ENCODE peak calls at places on chromosomes 7 and 10, in nine cellular contexts. O, A, V, W, R, Y, E, N and C are unnamed samples.

GRCh38 chr10:4024846-4025245 is 239.8 kb upstream of the KLF6 start:
- DNase-seq in E (no peak), W (no peak), N (peak), R (no peak), V (no peak), Y (no peak), A (no peak), O (peak), C (no peak)

GRCh38 chr7:76428149-76428823 is 3.5 kb downstream of the ZP3 start:
- DNase-seq in O (no peak), W (peak), V (peak), N (no peak), Y (no peak), E (no peak), R (no peak), A (peak), C (peak)

GRCh38 chr10:35384265-35384868 is 48.1 kb downstream of the CCNY start:
- DNase-seq in O (no peak), N (no peak), E (no peak), W (no peak), R (peak), Y (no peak), A (no peak), V (peak), C (peak)

GRCh38 chr10:124697837-124698559 is 46.2 kb downstream of the FAM53B start:
- DNase-seq in A (no peak), N (no peak), V (peak), R (no peak), E (no peak), W (no peak), O (no peak), Y (no peak), C (no peak)

GRCh38 chr10:84540617-84541288 is 212.4 kb downstream of the CCSER2 start:
- DNase-seq in N (peak), O (peak), W (peak), A (peak), V (peak), Y (peak), R (peak), E (peak), C (peak)

GRCh38 chr10:31136951-31137885 is 105.6 kb upstream of the ZNF438 start:
- DNase-seq in V (no peak), Y (peak), N (peak), W (no peak), O (peak), R (no peak), A (no peak), E (no peak), C (no peak)

GRCh38 chr7:539731-540411 is 20.2 kb upstream of the PDGFA start:
- DNase-seq in N (no peak), R (peak), Y (peak), E (peak), A (no peak), W (no peak), O (peak), V (peak), C (peak)

GRCh38 chr7:1196950-1197349 is 35.7 kb upstream of the UNCX start:
- DNase-seq in N (no peak), E (no peak), A (no peak), O (no peak), R (no peak), W (no peak), Y (no peak), V (no peak), C (no peak)

GRCh38 chr10:13969118-13969791 is 361.5 kb downstream of the FRMD4A start:
- DNase-seq in A (no peak), N (no peak), V (peak), W (no peak), E (no peak), R (peak), Y (no peak), O (no peak), C (peak)

GRCh38 chr7:391411-391951 is 101.5 kb downstream of the FOXL3 start:
- DNase-seq in R (no peak), Y (no peak), E (no peak), A (no peak), O (no peak), N (no peak), W (peak), V (peak), C (peak)

GRCh38 chr10:88932539-88933256 is 19.9 kb downstream of the ACTA2 start:
- DNase-seq in Y (peak), W (peak), N (peak), O (peak), E (peak), V (peak), A (peak), R (peak), C (peak)

GRCh38 chr10:44863344-44864041 is 47.6 kb upstream of the TMEM72 start:
- DNase-seq in E (no peak), V (no peak), O (peak), N (no peak), R (peak), Y (no peak), A (no peak), W (no peak), C (no peak)

GRCh38 chr7:155297517-155298287 is at the start of gene INSIG1:
- DNase-seq in N (peak), A (peak), O (peak), W (peak), Y (peak), V (peak), R (peak), E (peak), C (peak)

GRCh38 chr10:69873141-69873540 is 71.4 kb downstream of the COL13A1 start:
- DNase-seq in R (no peak), O (no peak), N (no peak), Y (no peak), W (no peak), V (peak), E (no peak), A (no peak), C (peak)

DNA sequence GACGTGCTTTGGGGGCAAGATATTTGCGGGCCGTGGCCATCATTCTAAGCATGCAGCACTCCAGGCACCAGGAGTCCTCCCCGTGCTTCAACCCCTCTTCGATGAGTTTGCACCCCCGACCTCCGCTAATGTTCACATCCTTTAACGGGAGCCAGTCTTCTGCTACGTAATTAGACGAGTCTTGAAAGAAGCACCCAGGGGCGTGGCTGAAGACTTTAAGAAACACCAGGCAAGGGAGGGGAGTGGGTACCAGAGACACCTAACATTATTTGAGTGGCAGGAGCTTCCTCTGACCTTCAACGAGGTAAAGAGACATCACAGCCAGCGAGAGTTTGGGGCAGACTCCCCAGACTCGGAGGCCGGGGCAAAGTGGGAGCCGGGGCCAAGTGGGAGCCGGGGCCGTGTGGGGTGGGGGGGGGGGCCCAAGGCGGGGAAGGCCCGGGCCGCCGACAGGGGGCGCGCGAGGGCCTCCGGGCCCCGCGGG is 31.1 kb upstream of the TOMM7 start:
- DNase-seq in A (no peak), W (no peak), N (peak), O (no peak), Y (no peak), E (peak), V (no peak), R (peak), C (peak)
- TF ChIP-seq CTCF in A (peak), W (no peak), N (no peak), O (no peak), Y (peak), E (no peak), V (peak), R (peak), C (no peak)

GRCh38 chr10:119653209-119653608 is 2.0 kb downstream of the BAG3 start:
- DNase-seq in R (no peak), V (no peak), W (no peak), O (no peak), Y (no peak), E (no peak), A (no peak), N (peak), C (no peak)

GRCh38 chr10:119652361-119652760 is 1.2 kb downstream of the BAG3 start:
- DNase-seq in W (no peak), R (peak), A (no peak), N (peak), O (peak), Y (peak), E (no peak), V (peak), C (peak)

GRCh38 chr10:119651514-119652327 is 541 bp downstream of the BAG3 start:
- DNase-seq in E (peak), O (no peak), R (no peak), A (peak), N (no peak), Y (no peak), W (no peak), V (no peak), C (no peak)

GRCh38 chr10:119650692-119651513 is at the start of gene BAG3:
- DNase-seq in W (peak), N (peak), R (peak), Y (peak), V (peak), O (peak), E (peak), A (peak), C (peak)

DNA sequence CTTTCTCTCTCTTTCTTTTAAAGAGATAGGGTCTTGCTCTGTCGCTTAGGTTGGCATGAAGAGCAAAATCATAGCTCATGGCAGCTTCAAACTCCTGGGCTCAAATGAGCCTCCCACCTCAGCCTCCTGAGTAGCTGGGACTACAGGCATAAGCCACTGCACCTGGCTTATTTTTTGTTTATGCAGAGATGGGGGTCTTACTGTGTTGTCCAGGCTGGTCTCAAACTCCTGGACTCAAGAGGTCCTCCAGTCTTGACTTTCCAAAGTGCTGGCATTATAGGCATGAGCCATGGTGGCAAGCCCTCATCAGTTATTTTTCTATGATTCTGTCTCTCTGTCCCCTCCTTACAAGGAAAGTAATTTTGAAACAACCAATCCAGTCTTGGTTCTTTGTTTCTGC is 1.1 kb upstream of the BAG3 start:
- DNase-seq in R (no peak), V (no peak), E (no peak), N (no peak), A (no peak), O (no peak), Y (no peak), W (no peak), C (no peak)
- H3K4me3 ChIP-seq in R (no peak), V (no peak), E (no peak), N (no peak), A (no peak), O (no peak), Y (no peak), W (no peak), C (no peak)

GRCh38 chr10:86362129-86362527 is 4.5 kb downstream of the GRID1 start:
- DNase-seq in R (no peak), Y (no peak), N (no peak), A (peak), W (no peak), V (no peak), O (no peak), E (no peak), C (no peak)

GRCh38 chr10:86363833-86364511 is 2.6 kb downstream of the GRID1 start:
- DNase-seq in R (no peak), Y (no peak), V (no peak), O (no peak), E (no peak), W (peak), N (no peak), A (peak), C (no peak)

GRCh38 chr10:86362566-86363183 is 3.9 kb downstream of the GRID1 start:
- DNase-seq in A (peak), V (no peak), W (no peak), E (peak), N (no peak), Y (no peak), R (no peak), O (no peak), C (no peak)

GRCh38 chr10:86364551-86365345 is 1.8 kb downstream of the GRID1 start:
- DNase-seq in A (peak), V (no peak), Y (no peak), N (no peak), O (no peak), W (peak), R (no peak), E (no peak), C (no peak)

DNA sequence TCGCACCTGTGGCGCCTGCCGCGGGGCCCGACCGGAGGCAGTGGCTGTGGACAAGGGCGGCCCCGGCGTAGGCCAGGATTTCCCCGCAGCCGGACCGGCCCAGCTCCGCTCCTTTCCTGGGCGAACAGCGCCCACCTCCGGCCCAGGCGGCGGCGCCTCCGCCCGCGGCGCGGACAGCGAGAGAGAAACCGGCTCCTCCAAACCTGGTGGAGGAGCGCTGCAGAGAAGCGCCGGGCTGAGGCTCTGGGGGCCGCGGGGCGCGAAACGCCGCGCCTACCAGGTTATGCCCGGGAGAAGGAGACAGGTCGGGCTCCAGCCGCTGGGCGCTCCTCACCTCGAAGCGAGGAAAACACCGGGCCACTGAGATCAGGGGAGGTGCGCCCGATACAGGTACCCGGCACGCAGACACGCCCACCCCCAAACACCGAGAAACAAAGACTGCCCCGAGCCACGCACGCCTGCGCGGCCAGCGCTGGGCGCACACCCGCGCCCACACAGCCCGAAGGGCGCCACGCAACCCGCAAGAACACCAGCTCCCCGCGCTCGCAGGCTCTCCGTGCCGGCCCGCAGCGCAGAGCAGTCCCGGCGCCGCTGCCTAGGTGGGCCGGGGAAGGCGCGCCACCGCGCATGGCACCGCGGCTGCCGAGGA is 3.3 kb downstream of the GRID1 start:
- DNase-seq in N (no peak), O (no peak), A (peak), V (peak), W (peak), Y (no peak), E (no peak), R (no peak), C (peak)
- TF ChIP-seq CTCF in N (peak), O (no peak), A (peak), V (peak), W (peak), Y (peak), E (no peak), R (no peak), C (peak)

GRCh38 chr7:88090671-88091070 is 129.2 kb downstream of the SRI start:
- DNase-seq in R (no peak), W (no peak), Y (peak), V (no peak), O (peak), A (no peak), E (no peak), N (no peak), C (no peak)
- H3K4me3 ChIP-seq in R (no peak), W (no peak), Y (no peak), V (no peak), O (no peak), A (no peak), E (no peak), N (no peak), C (no peak)

DNA sequence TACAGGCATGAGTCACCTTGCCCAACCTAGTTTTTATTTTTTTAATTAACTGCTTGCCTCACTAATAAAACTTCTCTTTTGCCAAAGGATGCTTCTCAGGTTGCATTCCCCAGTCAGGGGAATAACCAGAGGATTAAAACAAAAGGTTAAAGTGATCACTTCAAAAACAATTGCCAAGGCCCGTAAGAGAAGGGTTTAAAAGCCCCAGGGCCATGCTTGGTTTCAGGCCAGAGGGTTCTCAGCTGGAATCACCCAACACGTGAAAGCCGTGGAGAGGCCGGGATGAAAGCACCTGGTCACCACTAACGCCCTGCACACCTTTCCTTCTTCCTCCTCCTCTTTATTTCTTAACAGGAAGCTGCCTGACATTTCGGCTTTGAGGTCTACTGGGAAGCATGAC is 587.5 kb downstream of the PTPRN2 start:
- DNase-seq in N (no peak), V (no peak), E (no peak), O (no peak), W (no peak), A (no peak), R (peak), Y (no peak), C (no peak)
- TF ChIP-seq CTCF in N (no peak), V (no peak), E (no peak), O (no peak), W (no peak), A (no peak), R (no peak), Y (no peak), C (no peak)

DNA sequence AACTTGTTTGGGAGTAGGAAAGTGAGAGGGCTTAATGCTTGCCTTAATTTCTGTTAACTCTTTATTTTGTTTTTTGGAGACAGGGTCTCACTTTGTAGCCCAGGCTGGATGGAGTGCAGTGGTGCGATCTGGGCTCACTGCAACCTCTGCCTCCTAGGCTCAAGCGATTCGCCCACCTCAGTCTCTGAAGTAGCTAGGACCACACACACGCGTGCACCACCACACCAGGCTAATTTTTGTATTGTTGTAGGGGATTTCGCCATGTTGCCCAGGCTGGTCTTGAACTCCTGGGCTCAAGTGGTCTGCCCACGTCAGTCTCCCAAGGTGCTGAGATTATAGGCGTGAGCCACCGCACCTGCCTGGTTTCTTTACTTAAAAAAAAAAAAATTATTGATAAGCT is 1.9 kb downstream of the PPP2R2D start:
- DNase-seq in R (no peak), N (no peak), V (no peak), W (no peak), O (no peak), Y (no peak), A (peak), E (no peak), C (no peak)
- H3K4me3 ChIP-seq in R (peak), N (no peak), V (no peak), W (no peak), O (no peak), Y (no peak), A (no peak), E (no peak), C (peak)

GRCh38 chr7:37918526-37918925 is 1.9 kb upstream of the SFRP4 start:
- DNase-seq in W (no peak), V (no peak), N (no peak), E (no peak), A (no peak), O (no peak), R (no peak), Y (no peak), C (no peak)
- TF ChIP-seq CTCF in W (no peak), V (no peak), N (no peak), E (no peak), A (no peak), O (no peak), R (peak), Y (peak), C (no peak)

DNA sequence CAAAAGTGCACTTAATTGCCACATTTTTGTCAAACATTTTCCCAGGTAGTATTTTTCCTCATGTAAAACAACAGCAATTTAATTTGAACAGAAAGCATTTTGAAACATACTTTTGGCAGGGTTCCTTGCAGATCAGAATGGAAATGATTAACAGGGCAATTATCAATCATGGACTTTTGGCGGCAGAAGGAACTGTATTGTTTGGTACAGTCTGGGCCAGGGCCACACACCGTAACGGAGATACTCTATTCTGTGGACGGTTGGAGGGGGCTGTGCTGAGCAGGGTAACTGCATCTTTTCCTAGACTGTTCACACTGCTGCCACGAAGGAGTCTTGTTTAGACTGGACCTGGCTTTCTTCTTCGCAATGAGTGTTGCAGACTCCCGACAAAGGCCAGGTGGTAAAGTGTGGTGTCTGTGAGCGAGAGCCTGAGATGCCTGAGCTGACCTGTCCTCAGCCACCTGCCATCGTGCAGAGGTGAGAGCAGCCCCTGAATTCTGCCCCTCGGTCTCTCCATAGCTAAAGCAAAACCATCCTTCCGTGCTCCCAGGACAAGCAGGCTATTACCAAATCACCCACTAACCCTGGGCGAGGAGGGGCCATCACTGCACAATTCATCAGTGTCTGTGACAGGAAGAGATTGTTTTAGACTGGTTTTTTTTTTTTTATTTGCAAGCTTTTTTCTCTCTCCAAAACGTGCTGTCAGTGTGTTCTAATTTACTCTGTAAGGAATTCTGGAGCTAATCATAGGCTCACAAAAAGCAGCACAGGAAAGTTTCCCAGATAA is 62.4 kb downstream of the EGFR start:
- DNase-seq in R (no peak), O (no peak), V (no peak), W (no peak), A (no peak), Y (no peak), N (no peak), E (no peak), C (no peak)
- H3K4me3 ChIP-seq in R (no peak), O (no peak), V (no peak), W (no peak), A (no peak), Y (no peak), N (no peak), E (no peak), C (no peak)